ENCODE peak calls at places on chromosomes 6 and 20, in seven cellular contexts. Q is CD4-positive, CD25-positive, alpha-beta regulatory T cell; V is GM23248; B is A549; O is osteoblast; Z is fibroblast of the aortic adventitia; I is left lung. E is an unnamed sample.

GRCh38 chr20:32130352-32130751 is 20.8 kb downstream of the TM9SF4 start:
- DNase-seq in Q (no peak), V (no peak), B (no peak), O (no peak), Z (no peak), I (no peak), E (no peak)

GRCh38 chr6:15148356-15149058 is 97.4 kb upstream of the JARID2 start:
- DNase-seq in Q (no peak), V (peak; percentile 78), B (no peak), O (peak; percentile 82), Z (peak; percentile 48), I (no peak), E (no peak)

GRCh38 chr6:170417881-170418280 is 111.3 kb downstream of the FAM120B start:
- DNase-seq in Q (no peak), V (no peak), B (no peak), O (no peak), Z (no peak), I (peak; percentile 40), E (no peak)

GRCh38 chr6:8085053-8085511 is 17.3 kb downstream of the EEF1E1 start:
- DNase-seq in Q (no peak), V (peak; percentile 92), B (no peak), O (no peak), Z (peak; percentile 91), I (no peak), E (no peak)

GRCh38 chr6:170265655-170266054 is 25.2 kb downstream of the DLL1 start:
- DNase-seq in Q (no peak), V (no peak), B (no peak), O (no peak), Z (no peak), I (peak; percentile 83), E (no peak)

GRCh38 chr20:36061754-36062153 is 92.8 kb upstream of the EPB41L1 start:
- DNase-seq in Q (no peak), V (peak; percentile 12), B (no peak), O (no peak), Z (peak; percentile 77), I (no peak), E (no peak)

GRCh38 chr6:26187981-26188635 is 100.9 kb downstream of the HFE start:
- DNase-seq in Q (no peak), V (peak; percentile 78), B (no peak), O (no peak), Z (peak; percentile 46), I (no peak), E (no peak)

GRCh38 chr6:96156425-96156824 is 140.7 kb downstream of the FUT9 start:
- DNase-seq in Q (no peak), V (no peak), B (no peak), O (no peak), Z (no peak), I (no peak), E (no peak)

GRCh38 chr6:117552618-117553017 is 49.7 kb downstream of the GOPC start:
- DNase-seq in Q (no peak), V (no peak), B (no peak), O (no peak), Z (peak; percentile 29), I (no peak), E (no peak)

GRCh38 chr6:139925894-139926641 is 551.6 kb upstream of the CITED2 start:
- DNase-seq in Q (no peak), V (no peak), B (no peak), O (peak; percentile 80), Z (peak; percentile 92), I (no peak), E (no peak)

GRCh38 chr6:26363882-26364825 is 844 bp upstream of the BTN3A2 start:
- DNase-seq in Q (peak; percentile 40), V (peak; percentile 53), B (no peak), O (no peak), Z (peak; percentile 26), I (no peak), E (no peak)

DNA sequence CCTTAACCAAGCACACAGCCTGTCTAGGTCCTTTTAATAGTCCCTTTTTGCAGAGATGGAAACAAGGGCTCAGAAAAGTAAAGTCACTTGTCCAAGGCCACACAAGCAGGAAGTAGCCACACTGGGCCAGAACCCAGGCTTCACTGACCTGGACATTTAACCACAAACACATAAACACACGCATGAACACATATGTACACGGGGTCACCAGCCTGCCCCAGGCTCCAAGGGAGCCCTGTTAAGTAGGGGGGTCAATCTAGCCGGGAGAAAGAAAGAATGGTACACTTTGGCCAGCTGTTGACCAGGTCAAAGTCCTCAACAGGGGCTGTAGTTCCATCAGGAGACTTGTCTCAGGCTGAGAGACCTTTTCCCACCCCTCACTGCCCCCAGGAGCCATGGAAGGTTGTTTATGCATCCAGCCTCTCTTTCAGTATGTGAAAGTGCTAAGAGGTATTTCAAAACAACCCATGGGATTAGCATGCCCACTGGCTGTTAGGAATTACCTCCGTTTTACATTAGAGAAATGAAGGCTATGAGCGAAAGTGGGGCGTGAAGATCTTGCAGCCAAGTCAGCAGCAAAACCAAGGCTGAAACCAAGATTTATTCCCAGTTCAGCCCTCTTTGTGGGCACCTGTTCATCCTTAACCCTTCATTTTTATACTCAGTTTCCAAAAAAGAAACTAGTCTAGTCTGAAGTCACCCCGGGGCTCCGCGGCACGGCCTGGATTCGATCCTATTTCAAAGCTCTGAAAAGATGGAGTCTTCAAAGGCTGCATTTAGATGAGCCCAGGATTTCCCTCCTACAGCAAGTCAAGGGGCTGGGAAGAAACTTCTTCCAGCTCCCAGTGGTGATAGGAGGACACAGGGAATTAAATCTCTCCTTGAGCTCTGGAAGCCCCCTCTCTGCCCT is 9.8 kb downstream of the SDC4 start:
- DNase-seq in Q (no peak), V (peak; percentile 54), B (no peak), O (no peak), Z (no peak), I (no peak), E (no peak)
- H3K4me3 ChIP-seq in Q (no peak overlapping the region), V (peak overlapping the region; percentile 3), B (no peak overlapping the region), O (no peak overlapping the region), Z (no peak overlapping the region), I (no peak overlapping the region), E (peak overlapping the region; percentile 4)

DNA sequence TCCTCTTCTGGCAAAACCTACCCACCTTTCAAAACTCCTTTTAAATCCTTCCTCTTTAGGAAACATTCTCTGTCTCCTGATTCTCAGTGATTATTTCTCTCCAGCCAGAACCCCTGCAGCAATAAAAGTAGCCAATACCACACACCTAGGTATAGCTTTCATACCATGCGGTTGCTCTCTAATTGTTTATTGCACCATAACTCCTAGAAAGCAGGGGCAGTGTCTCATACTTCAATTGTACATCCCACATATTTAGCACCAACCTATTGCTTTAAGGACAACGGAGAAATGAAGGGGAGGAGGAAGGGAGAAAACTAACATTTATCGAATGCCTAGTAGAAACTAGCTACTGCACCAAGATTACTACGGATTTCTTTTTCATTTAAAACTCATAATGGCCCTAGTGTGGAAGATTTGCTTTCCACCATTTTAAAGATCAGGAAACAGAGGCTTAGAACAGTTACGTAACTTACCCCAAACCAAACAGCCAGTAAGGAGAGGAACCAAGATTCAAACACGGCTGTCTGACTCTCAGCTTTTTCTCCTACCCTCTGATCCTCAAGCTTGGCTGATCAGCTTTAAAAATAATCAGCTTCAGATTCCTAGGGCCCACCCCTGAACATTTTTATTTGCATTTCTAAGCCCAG is 43.4 kb upstream of the ATXN1 start:
- DNase-seq in Q (no peak), V (no peak), B (no peak), O (no peak), Z (no peak), I (no peak), E (no peak)
- H3K4me3 ChIP-seq in Q (no peak overlapping the region), V (no peak overlapping the region), B (no peak overlapping the region), O (no peak overlapping the region), Z (no peak overlapping the region), I (no peak overlapping the region), E (no peak overlapping the region)

GRCh38 chr20:38081575-38081974 is 48.0 kb downstream of the RPRD1B start:
- DNase-seq in Q (no peak), V (no peak), B (no peak), O (no peak), Z (no peak), I (no peak), E (no peak)

GRCh38 chr20:38083338-38084048 is 49.9 kb downstream of the RPRD1B start:
- DNase-seq in Q (no peak), V (no peak), B (no peak), O (no peak), Z (no peak), I (no peak), E (no peak)

GRCh38 chr20:38084425-38084951 is 50.9 kb downstream of the RPRD1B start:
- DNase-seq in Q (no peak), V (no peak), B (no peak), O (peak; percentile 84), Z (peak; percentile 66), I (no peak), E (no peak)

GRCh38 chr20:38082894-38083293 is 49.3 kb downstream of the RPRD1B start:
- DNase-seq in Q (no peak), V (no peak), B (no peak), O (no peak), Z (no peak), I (no peak), E (no peak)

GRCh38 chr20:38085031-38085430 is 51.5 kb downstream of the RPRD1B start:
- DNase-seq in Q (no peak), V (no peak), B (no peak), O (no peak), Z (no peak), I (no peak), E (no peak)
- H3K4me3 ChIP-seq in Q (no peak overlapping the region), V (no peak overlapping the region), B (no peak overlapping the region), O (no peak overlapping the region), Z (no peak overlapping the region), I (no peak overlapping the region), E (no peak overlapping the region)

GRCh38 chr20:40982415-40983145 is 46.0 kb upstream of the TOP1 start:
- DNase-seq in Q (no peak), V (no peak), B (no peak), O (no peak), Z (no peak), I (no peak), E (no peak)
- H3K4me3 ChIP-seq in Q (no peak overlapping the region), V (no peak overlapping the region), B (no peak overlapping the region), O (no peak overlapping the region), Z (no peak overlapping the region), I (no peak overlapping the region), E (no peak overlapping the region)

DNA sequence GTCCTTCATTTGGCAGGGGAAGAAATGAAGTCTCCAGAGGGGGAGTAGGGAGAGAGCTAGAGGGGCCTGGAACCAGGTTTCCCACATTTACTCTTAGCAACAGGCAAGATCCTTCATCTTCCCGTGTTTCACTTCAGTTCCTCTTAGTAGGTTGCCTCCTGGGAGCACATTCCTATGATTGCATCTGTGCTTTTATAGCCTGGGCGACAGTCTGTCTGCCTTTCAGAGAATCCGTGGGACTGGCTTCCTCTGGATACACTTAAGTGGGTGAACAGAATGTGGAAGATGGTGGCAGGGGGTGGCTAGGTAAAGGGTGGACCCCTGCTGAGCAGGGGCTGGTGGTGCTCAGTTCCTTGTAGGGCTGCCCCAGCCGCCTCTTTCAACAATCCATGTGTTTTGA is 33.4 kb downstream of the STK35 start:
- DNase-seq in Q (no peak), V (peak; percentile 52), B (no peak), O (no peak), Z (no peak), I (no peak), E (no peak)
- H3K4me3 ChIP-seq in Q (no peak overlapping the region), V (no peak overlapping the region), B (no peak overlapping the region), O (no peak overlapping the region), Z (no peak overlapping the region), I (no peak overlapping the region), E (no peak overlapping the region)

GRCh38 chr6:42025790-42026311 is 24.5 kb upstream of the TAF8 start:
- DNase-seq in Q (no peak), V (no peak), B (no peak), O (peak; percentile 62), Z (no peak), I (no peak), E (no peak)
- H3K4me3 ChIP-seq in Q (no peak overlapping the region), V (no peak overlapping the region), B (no peak overlapping the region), O (no peak overlapping the region), Z (no peak overlapping the region), I (no peak overlapping the region), E (no peak overlapping the region)

E was measured in breast epithelium.